ENCODE peak calls at places on chromosomes 5 and 9, in six cellular contexts. T is lung, K is ovary, L is Peyer's patch, Z is fibroblast of pulmonary artery, J is testis. Q is an unnamed sample.

GRCh38 chr9:96136992-96137665 is 164.8 kb downstream of the HSD17B3 start:
- DNase-seq in T (peak), K (peak), L (peak), Z (peak), J (peak), Q (peak)

GRCh38 chr5:53381-54174 is 38.4 kb upstream of the PLEKHG4B start:
- DNase-seq in T (peak), K (peak), L (no peak), Z (peak), J (peak), Q (no peak)

GRCh38 chr9:105243015-105243686 is 1.3 kb upstream of the SLC44A1 start:
- DNase-seq in T (no peak), K (no peak), L (no peak), Z (peak), J (no peak), Q (peak)

GRCh38 chr5:102807878-102808502 is 52.9 kb downstream of the PAM start:
- DNase-seq in T (no peak), K (no peak), L (no peak), Z (peak), J (no peak), Q (peak)

GRCh38 chr9:115234094-115234493 is 116.1 kb upstream of the TNC start:
- DNase-seq in T (peak), K (no peak), L (no peak), Z (peak), J (no peak), Q (peak)

GRCh38 chr5:132559661-132560060 is 2.9 kb downstream of the RAD50 start:
- DNase-seq in T (no peak), K (no peak), L (no peak), Z (no peak), J (no peak), Q (no peak)

GRCh38 chr9:7936201-7936600 is 136.6 kb upstream of the DMAC1 start:
- DNase-seq in T (no peak), K (no peak), L (no peak), Z (no peak), J (no peak), Q (no peak)

GRCh38 chr9:122206118-122207046 is 22.4 kb downstream of the LHX6 start:
- DNase-seq in T (no peak), K (no peak), L (peak), Z (peak), J (no peak), Q (peak)

GRCh38 chr5:110896901-110897300 is 158.1 kb downstream of the SLC25A46 start:
- DNase-seq in T (no peak), K (no peak), L (no peak), Z (peak), J (no peak), Q (peak)

GRCh38 chr5:14428302-14429081 is 153.1 kb upstream of the OTULINL start:
- DNase-seq in T (no peak), K (no peak), L (no peak), Z (peak), J (no peak), Q (no peak)

GRCh38 chr9:81410201-81410600 is 279.1 kb downstream of the TLE1 start:
- DNase-seq in T (no peak), K (no peak), L (no peak), Z (peak), J (no peak), Q (peak)

GRCh38 chr9:117541192-117541591 is 126.3 kb upstream of the ASTN2 start:
- DNase-seq in T (no peak), K (no peak), L (no peak), Z (no peak), J (no peak), Q (no peak)

GRCh38 chr5:60540855-60541805 is 158.8 kb downstream of the DEPDC1B start:
- DNase-seq in T (no peak), K (no peak), L (no peak), Z (peak), J (no peak), Q (peak)

GRCh38 chr5:151923865-151924264 is 786 bp downstream of the GLRA1 start:
- DNase-seq in T (no peak), K (no peak), L (no peak), Z (no peak), J (no peak), Q (no peak)

GRCh38 chr5:104513194-104513602 is 950.6 kb upstream of the NUDT12 start:
- DNase-seq in T (no peak), K (no peak), L (no peak), Z (peak), J (no peak), Q (peak)

GRCh38 chr9:90024419-90024818 is 419.6 kb downstream of the GADD45G start:
- DNase-seq in T (no peak), K (no peak), L (no peak), Z (no peak), J (no peak), Q (no peak)

GRCh38 chr9:127535834-127536233 is 76.2 kb upstream of the STXBP1 start:
- DNase-seq in T (no peak), K (no peak), L (no peak), Z (peak), J (no peak), Q (peak)

GRCh38 chr9:5869315-5870019 is 21.2 kb upstream of the MLANA start:
- DNase-seq in T (no peak), K (no peak), L (no peak), Z (no peak), J (no peak), Q (no peak)

GRCh38 chr5:80245986-80246781 is 9.7 kb downstream of the SERINC5 start:
- DNase-seq in T (no peak), K (no peak), L (no peak), Z (peak), J (no peak), Q (no peak)

GRCh38 chr9:93662016-93662638 is 85.7 kb downstream of the PHF2 start:
- DNase-seq in T (no peak), K (no peak), L (no peak), Z (no peak), J (no peak), Q (no peak)

GRCh38 chr5:60701317-60701988 is 1.5 kb upstream of the DEPDC1B start:
- DNase-seq in T (no peak), K (no peak), L (no peak), Z (no peak), J (no peak), Q (no peak)

GRCh38 chr5:53963958-53964357 is 346.4 kb downstream of the ARL15 start:
- DNase-seq in T (no peak), K (no peak), L (no peak), Z (no peak), J (no peak), Q (no peak)

GRCh38 chr5:159978358-159978757 is 30.6 kb upstream of the TTC1 start:
- DNase-seq in T (no peak), K (no peak), L (no peak), Z (no peak), J (no peak), Q (no peak)

GRCh38 chr9:38263534-38263933 is 129.0 kb upstream of the ALDH1B1 start:
- DNase-seq in T (no peak), K (no peak), L (no peak), Z (peak), J (no peak), Q (peak)

GRCh38 chr5:72499730-72500129 is 7.5 kb downstream of the ZNF366 start:
- DNase-seq in T (no peak), K (no peak), L (no peak), Z (no peak), J (peak), Q (no peak)

GRCh38 chr9:6215562-6215961 is at the start of gene IL33:
- DNase-seq in T (no peak), K (no peak), L (no peak), Z (peak), J (peak), Q (peak)

GRCh38 chr9:132027752-132028666 is 51.7 kb downstream of the MED27 start:
- DNase-seq in T (peak), K (no peak), L (no peak), Z (peak), J (no peak), Q (peak)

GRCh38 chr9:8845376-8845775 is 1045.8 kb upstream of the DMAC1 start:
- DNase-seq in T (no peak), K (no peak), L (no peak), Z (no peak), J (no peak), Q (no peak)

GRCh38 chr9:130120207-130120587 is 52.0 kb upstream of the NCS1 start:
- DNase-seq in T (no peak), K (no peak), L (no peak), Z (no peak), J (no peak), Q (no peak)

DNA sequence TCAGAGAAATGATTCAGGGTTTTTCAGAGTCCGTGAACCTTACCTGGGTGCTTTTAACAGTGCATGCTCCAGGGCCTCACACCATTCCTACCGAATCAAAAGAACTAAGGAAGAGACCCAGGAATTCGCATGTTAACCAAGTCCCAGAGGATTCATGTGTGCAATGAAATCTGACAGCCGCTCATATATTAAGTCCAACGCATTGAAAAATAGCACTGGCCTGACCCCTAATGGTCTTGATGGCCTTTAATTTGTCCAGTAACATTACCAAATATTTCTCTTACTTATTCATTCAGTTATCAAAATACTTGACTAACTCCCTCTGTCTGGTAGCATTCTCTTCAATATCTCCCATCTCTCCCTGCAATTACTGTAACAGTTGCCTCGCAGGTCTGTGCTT is 55.0 kb upstream of the MARCHF11 start:
- DNase-seq in T (no peak), K (no peak), L (no peak), Z (no peak), J (no peak), Q (no peak)
- TF ChIP-seq CTCF in T (no peak), K (no peak), L (no peak), Z (no peak), J (no peak), Q (no peak)

GRCh38 chr9:136194540-136194939 is 10.4 kb downstream of the LHX3 start:
- DNase-seq in T (no peak), K (no peak), L (no peak), Z (no peak), J (no peak), Q (no peak)

GRCh38 chr9:136192289-136193126 is 12.4 kb downstream of the LHX3 start:
- DNase-seq in T (no peak), K (no peak), L (no peak), Z (no peak), J (no peak), Q (peak)

GRCh38 chr9:136193891-136194279 is 11.0 kb downstream of the LHX3 start:
- DNase-seq in T (no peak), K (no peak), L (no peak), Z (no peak), J (no peak), Q (no peak)

GRCh38 chr9:136191549-136192286 is 13.2 kb downstream of the LHX3 start:
- DNase-seq in T (no peak), K (no peak), L (no peak), Z (no peak), J (no peak), Q (no peak)

GRCh38 chr9:136193127-136193890 is 11.6 kb downstream of the LHX3 start:
- DNase-seq in T (no peak), K (no peak), L (no peak), Z (no peak), J (no peak), Q (no peak)
- H3K4me3 ChIP-seq in T (no peak), K (no peak), L (no peak), Z (no peak), J (no peak), Q (no peak)

GRCh38 chr5:147394273-147394672 is 115.6 kb downstream of the DPYSL3 start:
- DNase-seq in T (no peak), K (no peak), L (no peak), Z (no peak), J (no peak), Q (no peak)

GRCh38 chr5:147393866-147394265 is 116.0 kb downstream of the DPYSL3 start:
- DNase-seq in T (no peak), K (no peak), L (no peak), Z (peak), J (no peak), Q (no peak)

GRCh38 chr5:147390654-147391053 is 119.2 kb downstream of the DPYSL3 start:
- DNase-seq in T (no peak), K (no peak), L (no peak), Z (no peak), J (no peak), Q (no peak)

GRCh38 chr5:147388171-147388977 is 121.5 kb downstream of the DPYSL3 start:
- DNase-seq in T (no peak), K (no peak), L (no peak), Z (no peak), J (no peak), Q (no peak)

GRCh38 chr5:147391781-147392180 is 118.1 kb downstream of the DPYSL3 start:
- DNase-seq in T (no peak), K (no peak), L (no peak), Z (peak), J (peak), Q (peak)
- TF ChIP-seq CTCF in T (no peak), K (no peak), L (peak), Z (peak), J (no peak), Q (peak)

GRCh38 chr9:34610434-34611206 is 1.3 kb downstream of the RPP25L start:
- DNase-seq in T (no peak), K (peak), L (no peak), Z (no peak), J (peak), Q (no peak)

GRCh38 chr9:34611251-34611810 is 566 bp downstream of the RPP25L start:
- DNase-seq in T (no peak), K (peak), L (peak), Z (no peak), J (no peak), Q (peak)

GRCh38 chr9:34615132-34615531 is 3.2 kb upstream of the RPP25L start:
- DNase-seq in T (no peak), K (no peak), L (no peak), Z (no peak), J (no peak), Q (no peak)

GRCh38 chr9:34612788-34613390 is 992 bp upstream of the RPP25L start:
- DNase-seq in T (peak), K (peak), L (peak), Z (peak), J (peak), Q (peak)

GRCh38 chr9:34611811-34612787 is at the start of gene RPP25L:
- DNase-seq in T (peak), K (peak), L (peak), Z (peak), J (peak), Q (peak)
- H3K4me3 ChIP-seq in T (peak), K (peak), L (peak), Z (peak), J (peak), Q (peak)

GRCh38 chr5:140821375-140822280 is at the start of gene PCDHA5:
- DNase-seq in T (no peak), K (no peak), L (no peak), Z (peak), J (peak), Q (no peak)
- TF ChIP-seq CTCF in T (no peak), K (no peak), L (no peak), Z (peak), J (no peak), Q (peak)

GRCh38 chr5:16808936-16809815 is 126.9 kb downstream of the MYO10 start:
- DNase-seq in T (no peak), K (no peak), L (no peak), Z (no peak), J (no peak), Q (no peak)
- H3K4me3 ChIP-seq in T (no peak), K (no peak), L (no peak), Z (no peak), J (no peak), Q (no peak)

DNA sequence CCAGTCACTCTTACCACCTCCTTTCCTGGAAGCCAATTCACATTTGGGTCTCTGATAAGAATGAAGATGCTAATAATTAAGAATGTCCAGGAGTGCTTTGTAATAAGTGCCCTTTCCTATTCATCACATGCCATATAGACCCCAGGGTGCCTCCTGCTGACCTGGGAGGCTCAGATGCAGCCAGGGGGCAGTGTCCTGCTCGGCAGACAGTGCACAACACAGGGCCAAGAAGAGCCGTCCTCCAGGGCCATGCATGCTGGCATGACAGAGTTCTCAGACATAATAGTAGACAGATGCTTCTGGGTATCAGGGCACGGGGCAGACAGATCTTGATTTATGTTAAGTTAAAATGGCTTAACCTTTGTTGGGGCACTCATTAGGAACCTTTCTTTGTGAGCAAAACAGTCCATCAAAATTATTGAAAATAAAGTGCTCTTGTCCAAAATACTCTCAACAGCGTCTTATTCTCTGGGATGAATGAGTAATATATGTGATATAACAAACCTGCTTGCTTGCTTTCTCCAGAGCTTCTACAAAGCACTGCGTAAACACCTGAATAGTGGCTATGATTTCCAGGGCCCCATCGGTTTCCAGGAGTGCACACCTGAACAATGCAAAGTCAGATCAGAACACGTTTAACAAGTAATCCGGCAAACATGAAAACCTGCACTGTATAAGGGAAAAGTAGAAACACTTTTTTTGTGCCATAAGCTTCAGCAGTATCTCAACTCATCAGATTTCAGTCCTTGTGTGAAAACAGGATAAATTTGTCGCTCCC is 192.7 kb downstream of the FANCC start:
- DNase-seq in T (no peak), K (no peak), L (no peak), Z (no peak), J (no peak), Q (no peak)
- TF ChIP-seq CTCF in T (no peak), K (no peak), L (peak), Z (peak), J (no peak), Q (peak)

DNA sequence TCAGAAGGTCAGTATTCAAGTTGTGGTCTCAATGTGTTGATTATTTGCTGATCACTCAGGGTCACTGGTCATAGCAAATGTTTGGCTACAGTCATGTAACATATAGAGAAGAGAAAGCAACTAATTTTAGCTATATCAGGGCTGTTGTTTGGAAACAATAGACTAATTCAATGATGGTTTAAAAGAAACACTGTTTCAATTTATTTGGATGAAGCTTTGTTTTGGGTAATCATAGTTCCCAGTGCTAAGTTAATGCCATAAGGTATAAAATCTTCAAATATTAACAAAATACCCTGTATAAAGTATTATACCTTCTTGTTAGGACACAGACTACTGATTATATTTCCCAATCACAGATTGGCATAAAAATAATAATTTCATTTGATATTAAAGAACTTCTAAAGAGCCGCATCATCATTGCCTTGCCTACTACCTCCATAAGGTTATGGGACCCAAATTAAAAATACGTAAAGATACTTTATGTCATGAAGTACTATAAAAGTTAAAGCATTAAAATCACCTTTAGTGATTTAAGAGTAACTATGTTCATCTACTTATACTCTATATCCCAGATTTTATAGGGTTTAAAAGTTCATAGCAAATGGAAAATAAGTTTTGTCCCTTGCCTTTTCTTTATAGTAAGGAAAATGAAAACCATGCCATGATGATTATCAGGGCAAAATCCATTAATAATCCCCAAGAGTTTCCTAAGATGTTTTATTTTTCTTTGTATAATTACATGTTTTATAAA is 6.0 kb downstream of the NR3C1 start:
- DNase-seq in T (no peak), K (no peak), L (no peak), Z (no peak), J (no peak), Q (no peak)
- H3K4me3 ChIP-seq in T (no peak), K (peak), L (no peak), Z (peak), J (no peak), Q (peak)

GRCh38 chr5:75736273-75736672 is 19.0 kb upstream of the POC5 start:
- DNase-seq in T (no peak), K (no peak), L (no peak), Z (no peak), J (no peak), Q (no peak)

GRCh38 chr5:75729321-75729720 is 12.1 kb upstream of the POC5 start:
- DNase-seq in T (no peak), K (no peak), L (no peak), Z (peak), J (no peak), Q (peak)

GRCh38 chr5:75733767-75734166 is 16.5 kb upstream of the POC5 start:
- DNase-seq in T (no peak), K (no peak), L (no peak), Z (no peak), J (no peak), Q (no peak)

DNA sequence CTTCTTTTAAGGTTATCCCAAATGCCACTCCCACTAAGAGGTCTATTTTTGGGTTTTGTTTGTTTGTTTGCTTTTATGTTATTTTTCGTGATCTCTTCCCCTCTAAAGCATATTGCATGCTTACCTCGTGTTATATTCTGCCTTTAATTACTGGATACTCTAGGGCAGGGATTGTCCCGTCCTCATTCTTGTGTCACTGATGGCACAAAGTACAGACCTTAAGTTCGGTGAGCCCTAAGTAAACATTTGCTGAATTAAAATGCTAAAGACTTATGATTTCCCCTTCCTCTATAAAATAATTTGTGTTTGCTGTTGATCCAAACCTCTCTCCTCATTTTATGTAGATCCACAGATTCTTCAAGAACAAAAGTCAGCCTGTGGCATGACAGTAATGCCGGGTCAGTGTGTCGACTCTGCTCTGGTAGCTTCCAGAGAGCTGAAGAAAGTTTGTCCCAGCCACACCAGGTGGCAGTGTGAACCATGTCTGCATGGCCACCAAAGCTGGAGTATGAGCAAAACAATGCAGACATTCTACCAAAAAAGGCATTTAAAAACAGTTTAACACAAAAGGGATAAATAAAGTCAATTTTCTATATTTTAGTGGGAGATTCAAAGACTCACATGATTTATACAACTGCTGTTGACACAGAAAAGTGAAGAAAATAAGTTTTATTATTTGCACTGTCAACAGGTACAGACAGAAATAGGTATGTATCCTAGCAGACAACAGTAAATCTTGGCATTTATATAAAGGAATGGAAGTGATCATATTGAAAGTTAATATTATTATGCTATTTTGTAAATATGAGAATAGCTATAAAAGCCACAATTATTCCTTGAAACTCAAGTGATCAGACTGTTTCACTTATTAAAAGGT is 17.9 kb upstream of the POC5 start:
- DNase-seq in T (no peak), K (no peak), L (no peak), Z (peak), J (peak), Q (peak)
- TF ChIP-seq CTCF in T (no peak), K (no peak), L (peak), Z (peak), J (no peak), Q (peak)

Q was measured in foreskin fibroblast.